ENCODE peak calls at places on chromosomes 16 and 17, in four cellular contexts. I, K, A and G are unnamed samples.

GRCh38 chr16:66081967-66082366 is 284.5 kb upstream of the CDH5 start:
- DNase-seq in I (peak; percentile 18), K (peak; percentile 61), A (no peak), G (peak; percentile 18)

GRCh38 chr17:28467456-28468025 is 5.9 kb upstream of the SLC13A2 start:
- DNase-seq in I (no peak), K (no peak), A (no peak), G (no peak)

GRCh38 chr17:40440166-40440565 is 3.1 kb upstream of the IGFBP4 start:
- DNase-seq in I (no peak), K (no peak), A (no peak), G (no peak)

GRCh38 chr16:316741-317464 is 33.9 kb downstream of the PDIA2 start:
- DNase-seq in I (no peak), K (no peak), A (no peak), G (no peak)

GRCh38 chr17:81833921-81834830 is 674 bp downstream of the PPP1R27 start:
- DNase-seq in I (no peak), K (no peak), A (no peak), G (no peak)

GRCh38 chr17:978110-979093 is 1.2 kb downstream of the NXN start:
- DNase-seq in I (no peak), K (no peak), A (peak; percentile 12), G (no peak)

GRCh38 chr16:4371481-4372314 is at the start of gene VASN:
- DNase-seq in I (peak; percentile 59), K (peak; percentile 40), A (peak; percentile 96), G (no peak)

GRCh38 chr16:89565256-89565505 is 4.7 kb downstream of the RPL13 start:
- DNase-seq in I (no peak), K (no peak), A (no peak), G (no peak)

GRCh38 chr16:77434365-77435239 is at the start of gene ADAMTS18:
- DNase-seq in I (no peak), K (no peak), A (no peak), G (no peak)

GRCh38 chr17:76138234-76138895 is 2.7 kb downstream of the FOXJ1 start:
- DNase-seq in I (peak; percentile 93), K (no peak), A (no peak), G (no peak)

GRCh38 chr17:15395091-15395490 is 53.7 kb upstream of the TEKT3 start:
- DNase-seq in I (no peak), K (no peak), A (no peak), G (no peak)

GRCh38 chr16:66553223-66553622 is 847 bp downstream of the CKLF start:
- DNase-seq in I (no peak), K (no peak), A (no peak), G (no peak)

GRCh38 chr17:68289936-68290267 is 1.0 kb downstream of the SLC16A6 start:
- DNase-seq in I (no peak), K (no peak), A (no peak), G (no peak)

GRCh38 chr17:81337449-81337848 is 42.3 kb upstream of the SLC38A10 start:
- DNase-seq in I (no peak), K (no peak), A (peak; percentile 84), G (no peak)

GRCh38 chr17:76920364-76921139 is 52.3 kb downstream of the MGAT5B start:
- DNase-seq in I (no peak), K (no peak), A (no peak), G (no peak)

GRCh38 chr16:49651980-49652379 is 203.9 kb downstream of the ZNF423 start:
- DNase-seq in I (no peak), K (no peak), A (no peak), G (no peak)
- TF ChIP-seq SIN3A in I (no peak), K (no peak), A (no peak), G (no peak)

GRCh38 chr16:64907844-64908243 is 214.0 kb downstream of the CDH11 start:
- DNase-seq in I (no peak), K (no peak), A (no peak), G (no peak)
- TF ChIP-seq TCF7L2 in I (no peak), K (no peak), A (no peak), G (no peak)

GRCh38 chr17:78131172-78132085 is 858 bp downstream of the TMC8 start:
- DNase-seq in I (no peak), K (no peak), A (no peak), G (no peak)
- TF ChIP-seq SIN3A in I (no peak), K (no peak), A (no peak), G (no peak)

DNA sequence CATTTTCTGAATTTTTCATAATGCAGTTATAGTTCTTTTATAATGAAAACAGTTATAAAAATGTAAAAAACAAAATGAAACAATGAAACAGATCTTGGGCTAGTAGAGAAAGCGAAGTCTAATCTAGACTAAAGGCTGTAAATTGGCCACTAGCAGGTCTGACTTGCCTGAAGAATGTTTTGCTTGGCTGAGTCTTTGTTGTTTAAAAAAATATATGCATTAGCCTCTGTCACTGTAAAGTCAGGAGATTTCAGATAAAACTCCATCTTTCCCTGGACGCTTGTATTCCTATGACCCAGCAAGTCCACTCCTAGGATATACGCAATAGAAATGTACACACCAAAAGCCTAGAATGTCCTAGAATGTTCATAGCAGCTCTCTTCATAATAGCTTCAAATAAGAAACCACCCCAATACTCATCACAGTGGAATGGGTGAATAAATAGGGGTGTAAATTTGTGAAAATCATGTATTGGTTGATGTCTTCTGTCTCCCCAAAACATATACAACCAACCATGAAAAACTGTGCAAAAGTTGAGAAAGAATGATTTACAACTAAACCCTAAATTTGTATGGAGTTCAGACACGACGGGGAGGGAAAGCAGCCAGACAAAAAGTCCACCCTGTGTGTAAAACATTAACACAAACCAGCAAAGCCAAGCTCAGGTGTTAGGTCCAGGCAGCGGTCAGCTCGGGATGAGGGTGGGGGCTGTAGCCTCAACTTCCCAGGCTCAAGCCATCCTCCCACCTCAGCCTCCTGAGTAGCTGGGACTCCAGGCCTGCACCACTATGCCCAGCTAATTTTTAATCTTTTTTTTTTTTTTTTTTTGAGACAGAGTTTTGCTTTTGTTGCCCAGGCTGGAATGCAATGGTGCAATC is 37.8 kb upstream of the MEAK7 start:
- DNase-seq in I (no peak), K (no peak), A (no peak), G (no peak)
- TF ChIP-seq TCF7L2 in I (no peak), K (no peak), A (no peak), G (no peak)

GRCh38 chr16:30187971-30188561 is 4.7 kb downstream of the CORO1A start:
- DNase-seq in I (no peak), K (no peak), A (no peak), G (no peak)
- TF ChIP-seq SIN3A in I (no peak), K (no peak), A (no peak), G (no peak)

GRCh38 chr17:41619162-41619933 is 5.0 kb downstream of the KRT17 start:
- DNase-seq in I (no peak), K (no peak), A (no peak), G (no peak)
- TF ChIP-seq TCF7L2 in I (no peak), K (no peak), A (no peak), G (no peak)

GRCh38 chr17:19461139-19461538 is 50.1 kb downstream of the RNF112 start:
- DNase-seq in I (no peak), K (no peak), A (no peak), G (no peak)
- TF ChIP-seq SIN3A in I (no peak), K (no peak), A (no peak), G (no peak)

DNA sequence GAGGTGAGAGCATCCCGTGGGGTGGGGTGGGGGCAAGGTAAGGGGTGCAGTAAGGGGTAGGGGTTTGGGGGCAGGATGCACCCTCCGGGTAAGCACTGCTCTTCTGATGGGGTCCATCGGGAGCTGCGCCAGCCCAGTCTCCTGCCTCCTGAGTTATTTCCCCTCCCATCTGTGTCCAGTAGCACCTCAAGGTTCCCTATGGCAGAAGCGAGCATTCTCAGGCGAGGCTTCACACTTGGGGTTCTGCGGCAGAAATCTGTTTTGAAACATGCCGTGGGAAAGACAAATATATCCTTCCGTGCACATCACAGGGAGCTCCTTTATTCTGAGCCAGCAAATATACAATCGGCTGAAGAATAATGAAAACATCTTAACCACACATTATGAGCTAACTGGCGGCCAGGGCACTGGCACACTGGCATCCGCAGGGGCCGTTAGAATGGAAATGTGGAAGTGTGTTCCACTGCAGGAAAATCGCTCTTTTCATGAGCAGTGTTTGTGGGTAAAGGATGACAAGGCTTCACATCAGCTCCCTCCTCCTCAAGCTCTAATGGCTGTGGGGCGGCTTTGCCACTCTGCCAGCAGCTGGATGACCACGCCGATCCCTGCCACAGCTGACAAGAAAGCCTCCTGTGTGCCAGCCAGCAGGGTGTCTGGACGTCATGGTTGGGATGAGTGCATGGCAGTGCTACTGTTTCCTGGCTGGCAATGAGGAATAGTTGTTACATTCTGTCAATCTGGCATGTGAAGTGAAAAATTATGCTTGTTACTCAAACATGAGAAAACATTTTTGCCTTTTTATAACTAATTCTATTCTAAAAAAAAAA is 20.0 kb downstream of the MTHFSD start:
- DNase-seq in I (no peak), K (no peak), A (no peak), G (no peak)
- TF ChIP-seq TCF7L2 in I (no peak), K (no peak), A (no peak), G (no peak)